ENCODE peak calls at places on chromosome 14, in ten cellular contexts. R, J, Z, I, V, S, A, G, H and P are unnamed samples.
A peak's percentile ranks its signal among the peaks of the same experiment; 100 is the strongest.

GRCh38 chr14:39033371-39033770 is 69.7 kb downstream of the SEC23A start:
- DNase-seq in G (no peak), I (no peak), H (no peak), J (no peak), V (no peak), A (peak; percentile 65), S (no peak), Z (no peak), R (no peak), P (peak; percentile 72)

GRCh38 chr14:36767603-36768281 is 106.1 kb downstream of the PAX9 start:
- DNase-seq in G (peak; percentile 73), I (no peak), A (peak; percentile 50), J (no peak), V (no peak), R (no peak), H (no peak), S (no peak), Z (no peak), P (peak; percentile 21)

GRCh38 chr14:76644875-76645518 is 116.3 kb upstream of the VASH1 start:
- DNase-seq in I (peak; percentile 5), J (no peak), G (peak; percentile 90), S (no peak), H (peak; percentile 19), Z (no peak), V (no peak), A (peak; percentile 14), R (no peak), P (peak; percentile 8)

GRCh38 chr14:102255401-102256190 is 49.4 kb downstream of the MOK start:
- DNase-seq in J (no peak), S (no peak), I (no peak), G (no peak), A (peak; percentile 83), H (peak; percentile 31), R (peak; percentile 65), V (no peak), Z (no peak), P (no peak)

GRCh38 chr14:51873221-51873893 is 12.9 kb downstream of the GNG2 start:
- DNase-seq in I (no peak), S (no peak), G (no peak), A (peak; percentile 96), R (no peak), J (no peak), Z (no peak), V (no peak), H (no peak), P (no peak)

GRCh38 chr14:44379292-44379977 is 127.6 kb downstream of the FSCB start:
- DNase-seq in S (no peak), G (peak; percentile 58), Z (no peak), R (no peak), A (no peak), J (no peak), I (no peak), H (no peak), V (no peak), P (no peak)

GRCh38 chr14:105885561-105886320 is 359.4 kb downstream of the TMEM121 start:
- DNase-seq in S (peak; percentile 8), I (no peak), R (peak; percentile 13), J (peak; percentile 16), Z (no peak), V (no peak), H (peak; percentile 2), G (peak; percentile 20), A (no peak), P (peak; percentile 2)

GRCh38 chr14:52253503-52253902 is 14.0 kb upstream of the PTGDR start:
- DNase-seq in R (no peak), H (no peak), G (peak; percentile 46), Z (no peak), A (peak; percentile 25), S (no peak), J (no peak), I (no peak), V (no peak), P (peak; percentile 63)

DNA sequence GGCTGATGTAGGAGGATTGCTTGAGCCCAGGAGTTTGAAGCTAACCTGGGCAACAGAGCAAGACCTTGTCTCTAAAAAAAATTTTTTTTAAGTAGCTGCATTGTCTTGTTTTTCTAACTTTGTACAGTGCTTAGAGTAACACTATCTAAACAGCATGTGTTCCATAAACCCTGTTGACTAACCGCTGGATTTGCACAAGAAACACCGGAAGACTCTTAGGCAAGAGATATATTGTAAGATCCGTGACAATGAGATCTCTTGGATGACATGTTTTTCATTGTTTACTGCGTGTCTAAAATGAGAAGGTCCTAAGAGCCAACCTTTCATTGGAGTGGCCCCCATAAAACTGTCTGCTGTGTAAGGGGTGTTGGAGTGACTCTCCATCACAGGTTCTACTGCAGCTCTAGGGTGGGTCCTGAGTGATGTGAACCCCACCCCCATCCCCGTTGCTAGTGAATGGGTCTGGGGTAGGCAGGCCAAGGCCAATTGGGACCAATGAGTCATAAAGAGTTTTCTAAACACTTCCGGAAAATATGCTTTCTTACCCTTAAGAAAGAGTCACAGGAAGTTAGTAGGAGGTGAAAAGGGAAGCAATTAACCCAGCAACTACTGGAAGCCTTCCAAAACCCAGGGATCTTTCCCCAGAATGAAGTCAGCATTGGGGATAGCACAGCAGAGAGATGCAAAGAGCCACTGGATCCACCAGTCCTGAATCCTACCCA is 24.3 kb upstream of the PCNX1 start:
- DNase-seq in H (no peak), V (peak; percentile 20), J (no peak), G (no peak), R (no peak), I (no peak), Z (no peak), A (peak; percentile 67), S (no peak), P (no peak)
- H3K4me1 ChIP-seq in H (peaks cover 11% of the 10 kb centered on the region), V (no peaks in the 10 kb centered on the region), J (peaks cover 42% of the 10 kb centered on the region), G (no peaks in the 10 kb centered on the region), R (no peaks in the 10 kb centered on the region), I (peaks cover 26% of the 10 kb centered on the region), Z (peaks cover 50% of the 10 kb centered on the region), A (peaks cover 4% of the 10 kb centered on the region), S (peaks cover 5% of the 10 kb centered on the region), P (no peaks in the 10 kb centered on the region)

GRCh38 chr14:104133496-104133895 is 4.9 kb upstream of the KIF26A start:
- DNase-seq in Z (no peak), R (no peak), A (no peak), V (no peak), H (no peak), I (no peak), J (no peak), S (peak; percentile 11), G (peak; percentile 22), P (no peak)

GRCh38 chr14:104135904-104136471 is 2.4 kb upstream of the KIF26A start:
- DNase-seq in I (no peak), Z (no peak), G (peak; percentile 69), V (no peak), H (peak; percentile 17), A (no peak), S (peak; percentile 37), J (no peak), R (peak; percentile 40), P (no peak)

GRCh38 chr14:104132981-104133380 is 5.4 kb upstream of the KIF26A start:
- DNase-seq in G (peak; percentile 87), I (no peak), S (peak; percentile 14), H (peak; percentile 11), V (no peak), A (no peak), R (no peak), Z (no peak), J (no peak), P (peak; percentile 43)

GRCh38 chr14:104135121-104135903 is 3.1 kb upstream of the KIF26A start:
- DNase-seq in A (peak; percentile 6), H (peak; percentile 15), J (no peak), S (peak; percentile 40), I (no peak), V (no peak), Z (no peak), R (peak; percentile 38), G (peak; percentile 90), P (peak; percentile 77)

GRCh38 chr14:104134061-104134965 is 4.1 kb upstream of the KIF26A start:
- DNase-seq in R (no peak), Z (no peak), H (peak; percentile 11), S (peak; percentile 17), A (no peak), G (peak; percentile 40), V (no peak), I (no peak), J (no peak), P (no peak)
- H3K4me3 ChIP-seq in R (no peak overlapping the region), Z (no peak overlapping the region), H (no peak overlapping the region), S (no peak overlapping the region), A (no peak overlapping the region), G (no peak overlapping the region), V (no peak overlapping the region), I (no peak overlapping the region), J (no peak overlapping the region), P (no peak overlapping the region)

GRCh38 chr14:68544150-68544892 is 248.5 kb downstream of the ZFP36L1 start:
- DNase-seq in R (peak; percentile 70), G (no peak), V (peak; percentile 84), H (peak; percentile 55), I (no peak), J (peak; percentile 72), Z (no peak), S (peak; percentile 62), A (peak; percentile 100), P (no peak)

GRCh38 chr14:68548194-68549056 is 244.4 kb downstream of the ZFP36L1 start:
- DNase-seq in S (peak; percentile 48), V (peak; percentile 94), G (peak; percentile 56), H (peak; percentile 90), R (peak; percentile 93), I (no peak), Z (no peak), A (peak; percentile 99), J (peak; percentile 48), P (peak; percentile 87)

GRCh38 chr14:68547305-68548193 is 245.3 kb downstream of the ZFP36L1 start:
- DNase-seq in H (no peak), S (no peak), G (no peak), Z (no peak), A (peak; percentile 90), I (no peak), J (peak; percentile 41), R (peak; percentile 59), V (peak; percentile 62), P (no peak)

GRCh38 chr14:68549057-68549421 is 243.8 kb downstream of the ZFP36L1 start:
- DNase-seq in G (no peak), J (no peak), I (no peak), V (no peak), A (peak; percentile 88), Z (no peak), S (no peak), H (no peak), R (no peak), P (no peak)

GRCh38 chr14:68546839-68547238 is 246.0 kb downstream of the ZFP36L1 start:
- DNase-seq in J (no peak), S (no peak), G (no peak), V (no peak), A (peak; percentile 90), I (no peak), Z (no peak), H (no peak), R (no peak), P (no peak)
- H3K4me1 ChIP-seq in J (peaks cover 79% of the 10 kb centered on the region), S (peaks cover 30% of the 10 kb centered on the region), G (no peaks in the 10 kb centered on the region), V (peaks cover 28% of the 10 kb centered on the region), A (peaks cover 45% of the 10 kb centered on the region), I (no peaks in the 10 kb centered on the region), Z (no peaks in the 10 kb centered on the region), H (peaks cover 82% of the 10 kb centered on the region), R (peaks cover 40% of the 10 kb centered on the region), P (peaks cover 22% of the 10 kb centered on the region)

DNA sequence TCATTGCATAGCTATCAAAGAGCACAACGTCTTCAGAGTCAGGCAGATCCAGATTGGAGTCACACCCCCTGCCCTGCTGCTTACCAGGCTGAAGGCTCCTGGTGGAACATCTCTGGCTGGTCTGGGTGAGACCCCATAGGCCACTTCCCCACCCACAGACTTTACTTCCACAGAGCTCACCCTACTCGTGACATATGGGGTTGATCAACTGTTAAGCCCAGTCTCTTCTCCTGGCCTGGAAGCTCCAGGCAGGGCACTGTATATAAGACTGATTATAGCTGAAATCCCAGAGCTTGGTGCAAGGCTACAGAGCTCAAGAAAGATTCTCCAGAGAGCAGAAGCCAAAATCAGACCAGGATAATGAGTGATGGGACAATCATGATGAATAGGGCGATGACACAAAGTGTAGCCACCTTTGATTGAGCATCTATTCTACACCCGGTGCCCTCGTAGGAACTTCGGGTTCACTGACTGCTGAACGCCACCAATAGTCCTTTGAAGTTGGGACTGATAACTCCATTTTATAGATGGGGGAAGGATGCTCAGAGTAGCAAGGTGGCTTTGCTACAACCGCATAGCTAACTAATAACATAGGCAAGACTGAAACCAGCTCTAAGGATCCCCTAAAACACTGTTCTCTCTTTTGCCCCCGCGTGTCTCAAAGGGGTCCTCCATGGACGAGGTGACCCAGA is 287.8 kb downstream of the BCL11B start:
- DNase-seq in S (no peak), I (no peak), H (no peak), R (no peak), J (no peak), A (no peak), Z (no peak), G (peak; percentile 26), V (no peak), P (no peak)
- H3K4me3 ChIP-seq in S (no peak overlapping the region), I (no peak overlapping the region), H (no peak overlapping the region), R (no peak overlapping the region), J (no peak overlapping the region), A (no peak overlapping the region), Z (peak overlapping the region; percentile 17), G (no peak overlapping the region), V (no peak overlapping the region), P (no peak overlapping the region)